ENCODE peak calls at places on chromosomes 5 and 9, in seven cellular contexts. One of them, this sample, is unnamed.

GRCh38 chr9:77997611-77998349 is 33.8 kb downstream of the GNAQ start:
- DNase-seq in mesenchymal stem cell: peak
- DNase-seq in effector memory CD8-positive, alpha-beta T cell: no peak
- DNase-seq in PC-9: no peak
- DNase-seq in H7: no peak
- DNase-seq in aorta: peak
- DNase-seq in caudate nucleus: no peak
- DNase-seq in this sample: peak

GRCh38 chr5:176714067-176714466 is 66.8 kb downstream of the TSPAN17 start:
- DNase-seq in mesenchymal stem cell: no peak
- DNase-seq in effector memory CD8-positive, alpha-beta T cell: no peak
- DNase-seq in PC-9: no peak
- DNase-seq in H7: no peak
- DNase-seq in aorta: no peak
- DNase-seq in caudate nucleus: no peak
- DNase-seq in this sample: no peak

GRCh38 chr9:10562581-10563343 is 50.0 kb downstream of the PTPRD start:
- DNase-seq in mesenchymal stem cell: peak
- DNase-seq in effector memory CD8-positive, alpha-beta T cell: no peak
- DNase-seq in PC-9: no peak
- DNase-seq in H7: no peak
- DNase-seq in aorta: no peak
- DNase-seq in caudate nucleus: no peak
- DNase-seq in this sample: no peak

GRCh38 chr9:14652729-14653377 is 40.4 kb downstream of the ZDHHC21 start:
- DNase-seq in mesenchymal stem cell: peak
- DNase-seq in effector memory CD8-positive, alpha-beta T cell: no peak
- DNase-seq in PC-9: no peak
- DNase-seq in H7: peak
- DNase-seq in aorta: no peak
- DNase-seq in caudate nucleus: no peak
- DNase-seq in this sample: peak

GRCh38 chr9:3331801-3332200 is 194.0 kb downstream of the RFX3 start:
- DNase-seq in mesenchymal stem cell: no peak
- DNase-seq in effector memory CD8-positive, alpha-beta T cell: no peak
- DNase-seq in PC-9: no peak
- DNase-seq in H7: peak
- DNase-seq in aorta: no peak
- DNase-seq in caudate nucleus: no peak
- DNase-seq in this sample: no peak

GRCh38 chr5:36200513-36200912 is 41.2 kb downstream of the NADK2 start:
- DNase-seq in mesenchymal stem cell: no peak
- DNase-seq in effector memory CD8-positive, alpha-beta T cell: no peak
- DNase-seq in PC-9: peak
- DNase-seq in H7: no peak
- DNase-seq in aorta: no peak
- DNase-seq in caudate nucleus: no peak
- DNase-seq in this sample: peak

GRCh38 chr5:54440456-54440893 is 15.0 kb upstream of the HSPB3 start:
- DNase-seq in mesenchymal stem cell: no peak
- DNase-seq in effector memory CD8-positive, alpha-beta T cell: no peak
- DNase-seq in PC-9: no peak
- DNase-seq in H7: no peak
- DNase-seq in aorta: no peak
- DNase-seq in caudate nucleus: no peak
- DNase-seq in this sample: no peak

GRCh38 chr9:4277531-4277991 is 22.3 kb downstream of the GLIS3 start:
- DNase-seq in mesenchymal stem cell: no peak
- DNase-seq in effector memory CD8-positive, alpha-beta T cell: no peak
- DNase-seq in PC-9: no peak
- DNase-seq in H7: no peak
- DNase-seq in aorta: no peak
- DNase-seq in caudate nucleus: no peak
- DNase-seq in this sample: peak

GRCh38 chr5:138264183-138264582 is 10.2 kb downstream of the GFRA3 start:
- DNase-seq in mesenchymal stem cell: no peak
- DNase-seq in effector memory CD8-positive, alpha-beta T cell: no peak
- DNase-seq in PC-9: no peak
- DNase-seq in H7: no peak
- DNase-seq in aorta: no peak
- DNase-seq in caudate nucleus: no peak
- DNase-seq in this sample: no peak

GRCh38 chr9:95645992-95646391 is 129.2 kb upstream of the PTCH1 start:
- DNase-seq in mesenchymal stem cell: no peak
- DNase-seq in effector memory CD8-positive, alpha-beta T cell: no peak
- DNase-seq in PC-9: no peak
- DNase-seq in H7: no peak
- DNase-seq in aorta: no peak
- DNase-seq in caudate nucleus: no peak
- DNase-seq in this sample: peak

GRCh38 chr5:130978475-130978874 is 186.6 kb downstream of the HINT1 start:
- DNase-seq in mesenchymal stem cell: peak
- DNase-seq in effector memory CD8-positive, alpha-beta T cell: no peak
- DNase-seq in PC-9: no peak
- DNase-seq in H7: no peak
- DNase-seq in aorta: no peak
- DNase-seq in caudate nucleus: no peak
- DNase-seq in this sample: no peak

GRCh38 chr9:91536211-91536691 is 112.6 kb upstream of the NFIL3 start:
- DNase-seq in mesenchymal stem cell: peak
- DNase-seq in effector memory CD8-positive, alpha-beta T cell: no peak
- DNase-seq in PC-9: peak
- DNase-seq in H7: no peak
- DNase-seq in aorta: no peak
- DNase-seq in caudate nucleus: no peak
- DNase-seq in this sample: no peak

GRCh38 chr5:177312649-177313181 is 1.0 kb upstream of the MXD3 start:
- DNase-seq in mesenchymal stem cell: no peak
- DNase-seq in effector memory CD8-positive, alpha-beta T cell: no peak
- DNase-seq in PC-9: peak
- DNase-seq in H7: peak
- DNase-seq in aorta: peak
- DNase-seq in caudate nucleus: no peak
- DNase-seq in this sample: peak